ENCODE peak calls at places on chromosomes 16 and 17, in four cellular contexts. X, Q, E and W are unnamed samples.

GRCh38 chr17:2122641-2123302 is 67.9 kb downstream of the HIC1 start:
- DNase-seq in X (no peak), Q (no peak), E (no peak), W (peak; percentile 56)

GRCh38 chr17:72989074-72989610 is 103.3 kb downstream of the SLC39A11 start:
- DNase-seq in X (no peak), Q (no peak), E (no peak), W (no peak)

GRCh38 chr17:18986541-18987229 is 17.9 kb downstream of the FAM83G start:
- DNase-seq in X (no peak), Q (no peak), E (no peak), W (no peak)

GRCh38 chr16:86353185-86353584 is 157.1 kb upstream of the FOXF1 start:
- DNase-seq in X (no peak), Q (no peak), E (no peak), W (no peak)

GRCh38 chr17:72772331-72772821 is 320.1 kb downstream of the SLC39A11 start:
- DNase-seq in X (no peak), Q (no peak), E (no peak), W (no peak)

GRCh38 chr17:57766307-57766943 is 21.3 kb upstream of the CCDC182 start:
- DNase-seq in X (no peak), Q (no peak), E (no peak), W (no peak)

GRCh38 chr17:70569131-70569530 is 399.8 kb downstream of the KCNJ2 start:
- DNase-seq in X (no peak), Q (no peak), E (no peak), W (no peak)

GRCh38 chr16:88973007-88973410 is 4.0 kb downstream of the CBFA2T3 start:
- DNase-seq in X (no peak), Q (no peak), E (peak; percentile 87), W (no peak)

GRCh38 chr17:51165680-51166197 is 472 bp upstream of the NME2 start:
- DNase-seq in X (no peak), Q (no peak), E (peak; percentile 54), W (peak; percentile 67)

GRCh38 chr17:9322298-9322697 is 253.3 kb downstream of the STX8 start:
- DNase-seq in X (no peak), Q (no peak), E (peak; percentile 2), W (no peak)

DNA sequence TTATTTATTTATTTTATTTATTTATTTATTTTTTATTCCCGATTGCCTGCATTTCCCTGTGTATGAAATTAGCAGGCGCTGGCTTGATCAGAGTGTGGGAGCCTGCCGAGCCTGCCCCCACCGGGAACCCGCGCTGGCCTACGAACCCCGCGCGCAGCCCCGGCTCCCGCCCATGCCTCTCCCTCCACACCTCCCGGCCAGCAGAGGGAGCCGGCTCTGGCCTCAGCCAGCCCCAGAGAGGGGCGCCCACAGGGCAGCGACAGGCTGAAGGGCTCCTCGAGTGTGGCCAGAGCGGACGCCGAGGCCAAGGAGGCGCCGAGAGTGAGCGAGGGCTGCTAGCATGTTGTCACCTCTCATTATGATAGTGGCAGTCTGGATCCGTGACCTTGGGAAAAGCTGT is 13.0 kb upstream of the RBL2 start:
- DNase-seq in X (no peak), Q (no peak), E (no peak), W (no peak)
- TF ChIP-seq ELF1 in X (no peak), Q (no peak), E (no peak), W (no peak)

GRCh38 chr17:30095507-30096244 is 20.9 kb upstream of the NSRP1 start:
- DNase-seq in X (peak; percentile 64), Q (peak; percentile 69), E (peak; percentile 67), W (peak; percentile 18)
- TF ChIP-seq ELF1 in X (no peak), Q (no peak), E (no peak), W (no peak)

DNA sequence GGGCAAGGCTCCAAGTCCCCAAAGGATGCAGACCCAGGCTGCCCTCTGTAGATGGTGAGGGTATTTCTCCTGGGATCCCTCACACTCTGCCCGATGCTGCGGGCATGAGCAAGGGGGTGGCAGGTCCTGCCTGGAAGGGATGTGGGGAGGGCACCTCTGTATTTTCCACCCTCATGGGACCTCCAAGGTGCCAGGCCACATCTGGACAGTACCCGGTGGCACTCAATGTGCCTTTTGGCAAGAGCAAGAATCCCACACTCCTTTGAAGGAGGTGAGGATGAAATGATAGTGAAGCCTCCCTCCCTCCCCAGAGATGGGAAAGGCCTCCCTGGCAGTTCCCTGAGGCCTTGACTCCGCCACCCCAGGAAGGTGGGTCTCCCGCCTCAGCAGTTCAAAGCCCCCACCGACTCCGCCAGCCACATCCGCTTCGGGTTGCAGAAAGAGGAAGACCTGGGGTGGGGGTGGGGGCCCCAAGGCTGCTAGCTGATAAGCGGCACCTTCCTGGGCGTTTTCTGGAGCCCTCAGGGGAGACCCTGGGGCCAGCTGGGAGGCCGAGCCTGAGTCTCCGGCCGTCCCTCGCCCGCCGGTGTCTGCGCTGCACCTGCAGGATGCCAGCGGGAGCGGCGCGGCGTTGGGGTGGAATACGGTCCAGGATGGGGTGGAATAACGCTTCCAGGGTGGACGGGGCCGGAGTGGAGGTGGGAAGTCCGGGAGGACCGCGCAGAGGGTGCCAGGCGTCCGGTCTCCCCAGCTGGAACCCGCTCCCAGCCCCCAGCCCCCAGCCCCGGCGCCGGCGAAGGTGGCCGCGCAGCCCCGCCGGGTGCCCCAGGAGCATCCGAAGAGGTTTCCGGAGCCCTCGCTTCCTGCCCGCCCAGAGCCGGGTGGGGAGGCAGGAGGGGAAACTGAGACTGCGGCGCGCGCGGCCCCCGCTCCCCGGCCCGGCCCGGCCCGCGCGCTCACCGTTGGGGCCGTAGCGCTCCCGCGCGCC is 729 bp downstream of the ATP2A3 start:
- DNase-seq in X (no peak), Q (no peak), E (peak; percentile 78), W (peak; percentile 54)
- TF ChIP-seq ELF1 in X (no peak), Q (no peak), E (no peak), W (no peak)

GRCh38 chr17:64146418-64147109 is 16.6 kb upstream of the ERN1 start:
- DNase-seq in X (peak; percentile 52), Q (no peak), E (peak; percentile 67), W (peak; percentile 73)
- TF ChIP-seq ELF1 in X (no peak), Q (no peak), E (no peak), W (no peak)

GRCh38 chr16:65745-66144 is 6.7 kb downstream of the RHBDF1 start:
- DNase-seq in X (peak; percentile 56), Q (peak; percentile 21), E (peak; percentile 84), W (peak; percentile 95)

GRCh38 chr16:67183-67791 is 5.1 kb downstream of the RHBDF1 start:
- DNase-seq in X (no peak), Q (no peak), E (no peak), W (no peak)

GRCh38 chr16:64914-65255 is 7.5 kb downstream of the RHBDF1 start:
- DNase-seq in X (no peak), Q (no peak), E (no peak), W (no peak)

GRCh38 chr16:67884-68789 is 4.3 kb downstream of the RHBDF1 start:
- DNase-seq in X (no peak), Q (no peak), E (no peak), W (no peak)

GRCh38 chr16:66309-67182 is 5.9 kb downstream of the RHBDF1 start:
- DNase-seq in X (no peak), Q (no peak), E (no peak), W (peak; percentile 22)
- TF ChIP-seq ELF1 in X (no peak), Q (no peak), E (no peak), W (no peak)

GRCh38 chr16:28475221-28475620 is 3.1 kb upstream of the NPIPB7 start:
- DNase-seq in X (no peak), Q (no peak), E (no peak), W (no peak)

GRCh38 chr16:28482026-28482425 is 9.8 kb downstream of the CLN3 start:
- DNase-seq in X (no peak), Q (no peak), E (no peak), W (no peak)

GRCh38 chr16:28478511-28479180 is 6.5 kb upstream of the NPIPB7 start:
- DNase-seq in X (no peak), Q (no peak), E (no peak), W (no peak)

GRCh38 chr16:28473714-28474265 is 1.7 kb upstream of the NPIPB7 start:
- DNase-seq in X (no peak), Q (no peak), E (no peak), W (no peak)

DNA sequence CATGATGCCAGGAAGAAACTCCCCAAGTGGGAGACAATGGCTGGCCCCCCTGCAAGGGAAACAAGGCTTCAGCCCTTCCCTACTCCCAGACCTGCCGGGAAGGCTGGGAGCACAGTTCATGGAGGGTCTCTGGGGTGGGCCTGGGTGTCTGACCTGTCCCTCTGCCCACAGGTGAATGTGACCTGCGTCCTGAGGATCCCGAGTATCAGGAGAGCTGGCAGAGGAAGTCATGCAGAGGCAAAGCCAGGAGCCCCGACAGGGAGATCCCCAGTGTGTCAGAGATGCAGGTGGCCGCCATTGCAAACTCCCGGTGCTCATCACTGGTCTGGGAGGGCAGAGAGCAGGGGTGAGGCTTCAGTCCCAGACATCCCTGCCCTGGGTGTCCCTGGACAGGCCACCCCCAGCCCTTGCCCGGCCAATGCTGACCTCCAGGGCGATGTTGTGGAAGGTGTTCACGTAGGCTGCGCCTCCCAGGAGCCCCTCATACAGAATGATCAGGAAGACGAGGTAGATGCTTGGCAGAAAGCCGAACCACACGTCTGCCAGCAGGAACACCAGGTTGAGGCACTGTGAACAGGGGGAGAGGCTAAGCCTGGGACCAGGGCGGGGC is 5.3 kb upstream of the NPIPB7 start:
- DNase-seq in X (no peak), Q (no peak), E (no peak), W (no peak)
- TF ChIP-seq ELF1 in X (no peak), Q (no peak), E (no peak), W (no peak)

GRCh38 chr17:16918443-16918842 is 53.5 kb downstream of the TNFRSF13B start:
- DNase-seq in X (no peak), Q (no peak), E (no peak), W (no peak)
- TF ChIP-seq ELF1 in X (no peak), Q (no peak), E (no peak), W (no peak)

DNA sequence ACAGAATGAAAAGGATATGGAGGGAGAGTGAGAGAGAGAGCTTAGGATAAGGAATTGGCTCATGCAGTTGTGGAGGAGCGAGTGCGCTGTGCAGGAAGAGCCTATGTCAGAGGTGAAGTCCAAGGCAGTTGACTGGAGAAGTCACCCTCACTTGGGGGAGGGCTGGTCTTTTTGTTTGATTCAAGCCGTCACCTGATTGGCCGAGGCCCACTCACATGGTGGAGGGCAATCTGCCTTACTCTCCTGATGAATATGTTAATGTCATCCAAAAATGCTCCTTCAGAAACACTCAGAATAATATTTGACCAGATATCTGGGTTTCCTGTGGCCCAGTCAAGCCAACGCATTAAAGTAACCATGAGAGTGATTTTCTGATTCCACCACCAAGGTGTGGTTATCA is 131.7 kb downstream of the KATNIP start:
- DNase-seq in X (no peak), Q (no peak), E (no peak), W (no peak)
- TF ChIP-seq ELF1 in X (no peak), Q (no peak), E (no peak), W (no peak)

GRCh38 chr17:30526401-30526800 is 49.2 kb downstream of the GOSR1 start:
- DNase-seq in X (no peak), Q (no peak), E (no peak), W (no peak)
- TF ChIP-seq ELF1 in X (no peak), Q (no peak), E (no peak), W (no peak)